ENCODE peak calls at places on chromosomes 1 and 21, in seven cellular contexts. One of them, this sample, is unnamed.

GRCh38 chr1:235011599-235012435 is 116.8 kb downstream of the TOMM20 start:
- DNase-seq in heart right ventricle: peak; percentile 72
- DNase-seq in CD4-positive, alpha-beta memory T cell: peak; percentile 96
- DNase-seq in WERI-Rb-1: peak; percentile 44
- DNase-seq in A549: peak; percentile 83
- DNase-seq in aorta: peak; percentile 83
- DNase-seq in tibial artery: no peak
- DNase-seq in this sample: peak; percentile 98

GRCh38 chr1:147748687-147749350 is 11.6 kb downstream of the GJA5 start:
- DNase-seq in heart right ventricle: peak; percentile 48
- DNase-seq in CD4-positive, alpha-beta memory T cell: no peak
- DNase-seq in WERI-Rb-1: no peak
- DNase-seq in A549: no peak
- DNase-seq in aorta: no peak
- DNase-seq in tibial artery: no peak
- DNase-seq in this sample: no peak

GRCh38 chr1:60573121-60573520 is 499.6 kb upstream of the C1orf87 start:
- DNase-seq in heart right ventricle: no peak
- DNase-seq in CD4-positive, alpha-beta memory T cell: no peak
- DNase-seq in WERI-Rb-1: no peak
- DNase-seq in A549: peak; percentile 4
- DNase-seq in aorta: no peak
- DNase-seq in tibial artery: no peak
- DNase-seq in this sample: no peak

GRCh38 chr1:149942207-149942606 is 5.5 kb upstream of the MTMR11 start:
- DNase-seq in heart right ventricle: peak; percentile 48
- DNase-seq in CD4-positive, alpha-beta memory T cell: no peak
- DNase-seq in WERI-Rb-1: peak; percentile 93
- DNase-seq in A549: peak; percentile 58
- DNase-seq in aorta: no peak
- DNase-seq in tibial artery: no peak
- DNase-seq in this sample: no peak

GRCh38 chr1:233844697-233845096 is 59.8 kb upstream of the SLC35F3 start:
- DNase-seq in heart right ventricle: no peak
- DNase-seq in CD4-positive, alpha-beta memory T cell: no peak
- DNase-seq in WERI-Rb-1: no peak
- DNase-seq in A549: no peak
- DNase-seq in aorta: no peak
- DNase-seq in tibial artery: no peak
- DNase-seq in this sample: no peak

GRCh38 chr1:15691434-15692032 is 7.4 kb downstream of the PLEKHM2 start:
- DNase-seq in heart right ventricle: peak; percentile 68
- DNase-seq in CD4-positive, alpha-beta memory T cell: no peak
- DNase-seq in WERI-Rb-1: peak; percentile 70
- DNase-seq in A549: no peak
- DNase-seq in aorta: peak; percentile 68
- DNase-seq in tibial artery: no peak
- DNase-seq in this sample: no peak

GRCh38 chr1:67142931-67143330 is 8.2 kb upstream of the C1orf141 start:
- DNase-seq in heart right ventricle: no peak
- DNase-seq in CD4-positive, alpha-beta memory T cell: peak; percentile 29
- DNase-seq in WERI-Rb-1: no peak
- DNase-seq in A549: no peak
- DNase-seq in aorta: no peak
- DNase-seq in tibial artery: no peak
- DNase-seq in this sample: no peak

GRCh38 chr1:33641099-33641830 is 168.8 kb downstream of the ZSCAN20 start:
- DNase-seq in heart right ventricle: no peak
- DNase-seq in CD4-positive, alpha-beta memory T cell: no peak
- DNase-seq in WERI-Rb-1: no peak
- DNase-seq in A549: peak; percentile 26
- DNase-seq in aorta: no peak
- DNase-seq in tibial artery: no peak
- DNase-seq in this sample: no peak

GRCh38 chr21:44568667-44569556 is 4.6 kb upstream of the KRTAP10-4 start:
- DNase-seq in heart right ventricle: no peak
- DNase-seq in CD4-positive, alpha-beta memory T cell: no peak
- DNase-seq in WERI-Rb-1: no peak
- DNase-seq in A549: no peak
- DNase-seq in aorta: no peak
- DNase-seq in tibial artery: no peak
- DNase-seq in this sample: no peak

GRCh38 chr1:163709636-163710035 is 387.9 kb downstream of the NUF2 start:
- DNase-seq in heart right ventricle: no peak
- DNase-seq in CD4-positive, alpha-beta memory T cell: no peak
- DNase-seq in WERI-Rb-1: no peak
- DNase-seq in A549: no peak
- DNase-seq in aorta: no peak
- DNase-seq in tibial artery: no peak
- DNase-seq in this sample: no peak

GRCh38 chr1:204045430-204045829 is 27.5 kb upstream of the SOX13 start:
- DNase-seq in heart right ventricle: peak; percentile 51
- DNase-seq in CD4-positive, alpha-beta memory T cell: no peak
- DNase-seq in WERI-Rb-1: no peak
- DNase-seq in A549: no peak
- DNase-seq in aorta: no peak
- DNase-seq in tibial artery: no peak
- DNase-seq in this sample: no peak

GRCh38 chr1:56578664-56578962 is 750 bp downstream of the PLPP3 start:
- DNase-seq in heart right ventricle: no peak
- DNase-seq in CD4-positive, alpha-beta memory T cell: no peak
- DNase-seq in WERI-Rb-1: no peak
- DNase-seq in A549: no peak
- DNase-seq in aorta: no peak
- DNase-seq in tibial artery: no peak
- DNase-seq in this sample: no peak

GRCh38 chr1:233327938-233328660 is 575 bp downstream of the MAP3K21 start:
- DNase-seq in heart right ventricle: no peak
- DNase-seq in CD4-positive, alpha-beta memory T cell: peak; percentile 28
- DNase-seq in WERI-Rb-1: peak; percentile 39
- DNase-seq in A549: peak; percentile 30
- DNase-seq in aorta: peak; percentile 49
- DNase-seq in tibial artery: no peak
- DNase-seq in this sample: peak; percentile 11

GRCh38 chr1:200641175-200641489 is 20.6 kb upstream of the KIF14 start:
- DNase-seq in heart right ventricle: no peak
- DNase-seq in CD4-positive, alpha-beta memory T cell: no peak
- DNase-seq in WERI-Rb-1: no peak
- DNase-seq in A549: no peak
- DNase-seq in aorta: no peak
- DNase-seq in tibial artery: no peak
- DNase-seq in this sample: no peak

GRCh38 chr1:214662386-214662785 is 59.4 kb downstream of the CENPF start:
- DNase-seq in heart right ventricle: no peak
- DNase-seq in CD4-positive, alpha-beta memory T cell: no peak
- DNase-seq in WERI-Rb-1: no peak
- DNase-seq in A549: no peak
- DNase-seq in aorta: no peak
- DNase-seq in tibial artery: no peak
- DNase-seq in this sample: no peak

DNA sequence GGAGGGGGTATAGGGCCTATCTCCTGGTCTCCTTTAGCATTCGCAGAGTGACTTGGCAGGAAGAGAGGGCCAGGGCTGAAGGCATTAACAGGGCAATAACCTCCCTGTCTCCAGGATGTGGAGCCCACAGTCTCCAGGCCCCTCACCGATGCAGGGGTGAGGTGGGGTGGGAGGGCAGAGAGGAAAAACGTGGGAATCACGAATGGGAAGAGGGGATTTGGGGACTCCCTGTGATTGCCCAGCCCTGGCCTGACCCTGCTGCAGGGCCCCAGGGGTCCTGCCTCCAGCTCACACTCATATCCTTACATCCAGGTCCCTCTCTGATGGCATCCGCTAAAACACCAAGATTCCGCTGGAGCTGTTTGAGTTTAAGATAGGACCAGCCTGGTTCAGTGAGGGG is 14.6 kb downstream of the TFAP2E start:
- DNase-seq in heart right ventricle: no peak
- DNase-seq in CD4-positive, alpha-beta memory T cell: no peak
- DNase-seq in WERI-Rb-1: no peak
- DNase-seq in A549: no peak
- DNase-seq in aorta: no peak
- DNase-seq in tibial artery: no peak
- DNase-seq in this sample: no peak
- H3K4me3 ChIP-seq in heart right ventricle: no peak overlapping the region
- H3K4me3 ChIP-seq in CD4-positive, alpha-beta memory T cell: no peak overlapping the region
- H3K4me3 ChIP-seq in WERI-Rb-1: no peak overlapping the region
- H3K4me3 ChIP-seq in A549: no peak overlapping the region
- H3K4me3 ChIP-seq in aorta: no peak overlapping the region
- H3K4me3 ChIP-seq in tibial artery: no peak overlapping the region
- H3K4me3 ChIP-seq in this sample: no peak overlapping the region

DNA sequence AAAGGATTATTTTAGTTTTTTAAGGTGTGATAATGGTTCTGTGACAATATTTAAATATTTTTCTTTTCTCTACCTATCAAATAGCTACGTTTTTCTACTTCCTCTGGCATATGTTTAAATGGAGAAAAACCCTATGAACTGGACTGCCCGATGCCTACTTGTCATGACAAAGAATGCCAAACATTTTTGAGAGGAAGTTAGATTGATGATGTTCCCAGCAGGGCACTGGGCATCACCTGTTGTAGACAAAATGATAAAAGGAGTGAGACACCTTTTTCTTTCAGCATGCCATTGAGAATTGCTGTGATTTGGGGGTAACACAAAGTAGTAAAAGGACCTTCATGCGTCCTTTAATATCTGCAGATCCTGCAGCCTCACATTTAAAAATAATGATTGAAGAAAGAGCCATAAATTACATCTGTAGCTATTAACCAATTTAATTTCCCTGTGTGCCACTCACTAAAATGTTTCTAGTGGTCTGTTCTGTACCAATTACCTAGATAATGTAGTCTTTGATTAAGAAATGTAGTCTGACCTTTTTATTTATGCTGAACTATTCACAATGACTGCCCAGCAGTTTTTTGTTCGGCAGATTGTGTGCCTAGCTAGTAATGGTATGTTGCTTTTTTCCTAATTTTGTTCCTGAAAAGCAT is 47.6 kb downstream of the RPL5 start:
- DNase-seq in heart right ventricle: no peak
- DNase-seq in CD4-positive, alpha-beta memory T cell: no peak
- DNase-seq in WERI-Rb-1: no peak
- DNase-seq in A549: no peak
- DNase-seq in aorta: no peak
- DNase-seq in tibial artery: no peak
- DNase-seq in this sample: no peak
- H3K27ac ChIP-seq in heart right ventricle: no peak overlapping the region
- H3K27ac ChIP-seq in CD4-positive, alpha-beta memory T cell: no peak overlapping the region
- H3K27ac ChIP-seq in WERI-Rb-1: no peak overlapping the region
- H3K27ac ChIP-seq in A549: no peak overlapping the region
- H3K27ac ChIP-seq in aorta: no peak overlapping the region
- H3K27ac ChIP-seq in tibial artery: no peak overlapping the region
- H3K27ac ChIP-seq in this sample: no peak overlapping the region

DNA sequence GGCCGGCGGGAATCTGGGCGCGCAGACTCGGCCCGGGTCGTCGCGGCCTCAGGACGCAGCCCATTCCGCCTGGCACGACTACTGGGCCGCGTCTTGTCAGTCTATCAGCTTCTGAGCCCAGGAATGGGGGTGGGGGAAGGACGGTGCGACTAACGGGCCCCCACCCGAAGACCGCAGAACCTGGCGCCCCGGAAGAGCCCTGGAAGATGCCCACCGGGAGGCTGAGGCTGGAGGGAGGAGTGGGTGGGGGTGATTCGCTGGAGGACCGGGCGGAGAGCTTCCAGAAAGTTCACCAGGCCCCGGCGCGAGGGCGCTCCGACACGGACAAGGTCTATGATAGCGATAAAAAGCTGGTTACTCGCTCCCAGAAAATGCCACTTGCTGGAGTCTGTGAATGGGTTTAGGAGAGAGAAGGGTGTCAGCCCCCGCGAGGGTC is 1.7 kb upstream of the DMRTA2 start:
- DNase-seq in heart right ventricle: no peak
- DNase-seq in CD4-positive, alpha-beta memory T cell: no peak
- DNase-seq in WERI-Rb-1: no peak
- DNase-seq in A549: no peak
- DNase-seq in aorta: no peak
- DNase-seq in tibial artery: no peak
- DNase-seq in this sample: no peak
- H3K4me3 ChIP-seq in heart right ventricle: no peak overlapping the region
- H3K4me3 ChIP-seq in CD4-positive, alpha-beta memory T cell: no peak overlapping the region
- H3K4me3 ChIP-seq in WERI-Rb-1: no peak overlapping the region
- H3K4me3 ChIP-seq in A549: peak overlapping the region; percentile 58
- H3K4me3 ChIP-seq in aorta: no peak overlapping the region
- H3K4me3 ChIP-seq in tibial artery: peak overlapping the region; percentile 7
- H3K4me3 ChIP-seq in this sample: no peak overlapping the region

GRCh38 chr1:156478250-156478627 is 22.3 kb downstream of the MEF2D start:
- DNase-seq in heart right ventricle: no peak
- DNase-seq in CD4-positive, alpha-beta memory T cell: no peak
- DNase-seq in WERI-Rb-1: no peak
- DNase-seq in A549: no peak
- DNase-seq in aorta: no peak
- DNase-seq in tibial artery: no peak
- DNase-seq in this sample: no peak

GRCh38 chr1:156477526-156478249 is 22.9 kb downstream of the MEF2D start:
- DNase-seq in heart right ventricle: no peak
- DNase-seq in CD4-positive, alpha-beta memory T cell: no peak
- DNase-seq in WERI-Rb-1: no peak
- DNase-seq in A549: no peak
- DNase-seq in aorta: peak; percentile 46
- DNase-seq in tibial artery: no peak
- DNase-seq in this sample: no peak

GRCh38 chr1:156476501-156477298 is 23.9 kb downstream of the MEF2D start:
- DNase-seq in heart right ventricle: no peak
- DNase-seq in CD4-positive, alpha-beta memory T cell: no peak
- DNase-seq in WERI-Rb-1: no peak
- DNase-seq in A549: peak; percentile 61
- DNase-seq in aorta: no peak
- DNase-seq in tibial artery: peak; percentile 62
- DNase-seq in this sample: no peak

GRCh38 chr1:156474966-156475365 is 25.6 kb downstream of the MEF2D start:
- DNase-seq in heart right ventricle: no peak
- DNase-seq in CD4-positive, alpha-beta memory T cell: no peak
- DNase-seq in WERI-Rb-1: no peak
- DNase-seq in A549: no peak
- DNase-seq in aorta: no peak
- DNase-seq in tibial artery: no peak
- DNase-seq in this sample: no peak

DNA sequence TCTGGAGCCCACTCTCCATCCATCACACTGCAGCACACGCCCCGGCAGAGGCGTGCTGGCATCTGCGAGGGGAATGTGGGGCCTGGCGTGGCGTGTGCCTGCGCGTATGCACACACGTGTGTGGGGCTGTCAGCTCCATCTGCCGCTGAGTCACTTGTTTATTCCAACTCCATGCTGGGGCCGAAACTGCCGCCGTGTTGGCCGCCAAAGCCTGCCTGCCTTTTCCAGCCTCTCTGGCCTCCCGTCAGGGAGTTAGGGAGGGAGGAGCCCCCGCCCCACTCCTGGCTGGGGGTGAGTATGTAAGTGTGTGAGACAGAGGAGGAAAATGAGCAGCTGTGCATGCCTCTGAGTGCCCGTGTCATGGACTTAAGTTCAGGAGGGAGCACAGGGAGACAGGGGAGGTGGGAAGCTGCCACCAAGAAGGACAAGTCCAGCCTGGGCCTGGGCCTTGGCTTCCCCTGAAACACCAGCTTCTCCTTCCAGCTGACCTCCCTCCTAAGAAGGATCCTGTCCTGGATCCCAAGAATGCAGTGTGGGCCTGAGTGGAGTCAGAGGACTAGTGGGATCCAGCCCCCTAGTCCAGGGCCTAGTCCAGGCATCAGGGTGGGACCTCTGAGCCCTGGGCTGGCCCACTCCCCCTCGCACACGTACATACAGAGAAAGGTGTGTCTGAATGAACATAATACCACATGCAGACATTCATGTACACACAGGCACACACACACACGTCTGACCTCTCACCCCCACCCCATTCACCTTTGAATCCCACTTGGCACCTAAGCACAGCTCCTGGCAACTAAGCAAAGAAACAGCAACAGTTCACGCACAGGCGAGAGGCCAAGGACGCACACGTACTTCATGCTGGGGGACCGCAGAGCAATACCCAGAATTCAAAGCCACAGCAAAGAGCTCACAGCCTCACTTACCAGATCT is 24.7 kb downstream of the MEF2D start:
- DNase-seq in heart right ventricle: peak; percentile 80
- DNase-seq in CD4-positive, alpha-beta memory T cell: no peak
- DNase-seq in WERI-Rb-1: no peak
- DNase-seq in A549: no peak
- DNase-seq in aorta: peak; percentile 91
- DNase-seq in tibial artery: peak; percentile 94
- DNase-seq in this sample: no peak
- H3K27ac ChIP-seq in heart right ventricle: peak overlapping the region; percentile 64
- H3K27ac ChIP-seq in CD4-positive, alpha-beta memory T cell: no peak overlapping the region
- H3K27ac ChIP-seq in WERI-Rb-1: no peak overlapping the region
- H3K27ac ChIP-seq in A549: peak overlapping the region; percentile 61
- H3K27ac ChIP-seq in aorta: peak overlapping the region; percentile 23
- H3K27ac ChIP-seq in tibial artery: peak overlapping the region; percentile 94
- H3K27ac ChIP-seq in this sample: no peak overlapping the region